ENCODE peak calls at places on chromosomes 13 and 19, in five cellular contexts. Q is fibroblast of mammary gland, T is nucleus accumbens, N is A172, E is tibial artery. D is an unnamed sample.

GRCh38 chr13:23655321-23655720 is 85.1 kb downstream of the TNFRSF19 start:
- DNase-seq in Q (no peak), T (no peak), N (no peak), E (no peak), D (no peak)

GRCh38 chr13:80276371-80277289 is 64.3 kb downstream of the SPRY2 start:
- DNase-seq in Q (peak; percentile 7), T (peak; percentile 30), N (no peak), E (no peak), D (peak; percentile 41)

GRCh38 chr13:65461590-65461989 is 1768.5 kb downstream of the PCDH9 start:
- DNase-seq in Q (peak; percentile 59), T (no peak), N (peak; percentile 52), E (no peak), D (no peak)

GRCh38 chr13:34364633-34365032 is 546.7 kb downstream of the RFC3 start:
- DNase-seq in Q (peak; percentile 18), T (no peak), N (no peak), E (no peak), D (no peak)

GRCh38 chr13:110113284-110113764 is 193.6 kb downstream of the COL4A1 start:
- DNase-seq in Q (peak; percentile 77), T (no peak), N (peak; percentile 75), E (no peak), D (no peak)

GRCh38 chr19:16527971-16528521 is 14.2 kb downstream of the CHERP start:
- DNase-seq in Q (peak; percentile 32), T (no peak), N (no peak), E (no peak), D (no peak)

GRCh38 chr13:30864352-30865130 is 41.5 kb upstream of the MEDAG start:
- DNase-seq in Q (peak; percentile 97), T (no peak), N (peak; percentile 41), E (no peak), D (no peak)

GRCh38 chr13:18959996-18960395 is 221.6 kb downstream of the TUBA3C start:
- DNase-seq in Q (no peak), T (no peak), N (no peak), E (no peak), D (no peak)

GRCh38 chr13:97858161-97858560 is 95.3 kb upstream of the IPO5 start:
- DNase-seq in Q (no peak), T (no peak), N (no peak), E (no peak), D (no peak)

GRCh38 chr19:33532859-33533455 is 11.4 kb upstream of the PEPD start:
- DNase-seq in Q (no peak), T (no peak), N (no peak), E (no peak), D (no peak)